ENCODE peak calls at places on chromosome 6, in eight cellular contexts. S is A549, W is transverse colon, F is uterus, V is breast epithelium, P is HCT116, G is adrenal gland, E is upper lobe of left lung. T is an unnamed sample.

GRCh38 chr6:162058281-162058875 is 669.2 kb downstream of the PRKN start:
- DNase-seq in S (peak), W (no peak), F (no peak), V (peak), P (peak), G (no peak), E (no peak), T (no peak)

GRCh38 chr6:159929819-159930218 is 39.0 kb downstream of the MAS1 start:
- DNase-seq in S (no peak), W (peak), F (no peak), V (no peak), P (no peak), G (no peak), E (no peak), T (no peak)

GRCh38 chr6:15358579-15359327 is 112.9 kb downstream of the JARID2 start:
- DNase-seq in S (no peak), W (no peak), F (no peak), V (no peak), P (no peak), G (no peak), E (no peak), T (no peak)

GRCh38 chr6:170288091-170288631 is 2.7 kb downstream of the DLL1 start:
- DNase-seq in S (no peak), W (no peak), F (no peak), V (no peak), P (no peak), G (no peak), E (no peak), T (no peak)

GRCh38 chr6:74768120-74768519 is 437.7 kb downstream of the COL12A1 start:
- DNase-seq in S (no peak), W (no peak), F (no peak), V (no peak), P (no peak), G (no peak), E (no peak), T (no peak)

GRCh38 chr6:128641701-128642100 is 121.3 kb upstream of the PTPRK start:
- DNase-seq in S (no peak), W (no peak), F (no peak), V (no peak), P (no peak), G (no peak), E (no peak), T (no peak)

GRCh38 chr6:135637701-135638100 is 140.2 kb upstream of the AHI1 start:
- DNase-seq in S (no peak), W (no peak), F (no peak), V (no peak), P (no peak), G (no peak), E (no peak), T (no peak)

GRCh38 chr6:8029243-8029870 is 34.8 kb downstream of the BLOC1S5 start:
- DNase-seq in S (peak), W (no peak), F (no peak), V (no peak), P (no peak), G (no peak), E (no peak), T (no peak)

GRCh38 chr6:88184921-88185320 is 18.8 kb upstream of the CNR1 start:
- DNase-seq in S (no peak), W (no peak), F (no peak), V (no peak), P (no peak), G (no peak), E (no peak), T (no peak)

GRCh38 chr6:159985296-159985940 is 16.5 kb downstream of the IGF2R start:
- DNase-seq in S (no peak), W (no peak), F (no peak), V (no peak), P (no peak), G (no peak), E (no peak), T (no peak)

GRCh38 chr6:16058188-16058780 is 70.6 kb upstream of the MYLIP start:
- DNase-seq in S (no peak), W (no peak), F (peak), V (no peak), P (no peak), G (peak), E (no peak), T (no peak)

GRCh38 chr6:17298257-17298656 is 17.1 kb downstream of the RBM24 start:
- DNase-seq in S (no peak), W (no peak), F (no peak), V (no peak), P (no peak), G (no peak), E (no peak), T (no peak)

GRCh38 chr6:20438462-20439070 is 36.9 kb downstream of the E2F3 start:
- DNase-seq in S (no peak), W (no peak), F (no peak), V (no peak), P (no peak), G (no peak), E (no peak), T (no peak)

GRCh38 chr6:127554435-127555006 is 22.5 kb upstream of the C6orf58 start:
- DNase-seq in S (peak), W (no peak), F (no peak), V (no peak), P (peak), G (no peak), E (no peak), T (no peak)

GRCh38 chr6:4805553-4806307 is 29.5 kb downstream of the CDYL start:
- DNase-seq in S (peak), W (peak), F (peak), V (no peak), P (peak), G (peak), E (peak), T (no peak)

GRCh38 chr6:162621246-162621645 is 106.3 kb downstream of the PRKN start:
- DNase-seq in S (no peak), W (no peak), F (peak), V (no peak), P (peak), G (peak), E (no peak), T (no peak)

GRCh38 chr6:165939601-165940290 is 227.9 kb downstream of the TBXT start:
- DNase-seq in S (no peak), W (no peak), F (no peak), V (no peak), P (no peak), G (no peak), E (no peak), T (no peak)

GRCh38 chr6:25112207-25112874 is 166.8 kb upstream of the CARMIL1 start:
- DNase-seq in S (no peak), W (peak), F (no peak), V (no peak), P (no peak), G (no peak), E (no peak), T (no peak)

GRCh38 chr6:41161380-41161779 is 1.5 kb downstream of the TREM2 start:
- DNase-seq in S (no peak), W (no peak), F (no peak), V (no peak), P (no peak), G (no peak), E (peak), T (no peak)

GRCh38 chr6:150881911-150882481 is 16.5 kb downstream of the MTHFD1L start:
- DNase-seq in S (peak), W (no peak), F (peak), V (peak), P (no peak), G (peak), E (no peak), T (no peak)

GRCh38 chr6:111850288-111850937 is 22.8 kb downstream of the FYN start:
- DNase-seq in S (no peak), W (no peak), F (no peak), V (no peak), P (no peak), G (no peak), E (peak), T (no peak)

GRCh38 chr6:14053776-14054175 is 63.8 kb upstream of the CD83 start:
- DNase-seq in S (no peak), W (no peak), F (no peak), V (no peak), P (no peak), G (no peak), E (no peak), T (no peak)

GRCh38 chr6:32968093-32968769 is at the start of gene BRD2:
- DNase-seq in S (peak), W (peak), F (peak), V (peak), P (peak), G (peak), E (peak), T (peak)

GRCh38 chr6:32967151-32968091 is 973 bp upstream of the BRD2 start:
- DNase-seq in S (peak), W (peak), F (no peak), V (no peak), P (peak), G (peak), E (no peak), T (no peak)

GRCh38 chr6:32970413-32971244 is 2.2 kb downstream of the BRD2 start:
- DNase-seq in S (peak), W (peak), F (peak), V (peak), P (peak), G (peak), E (peak), T (peak)

GRCh38 chr6:32969685-32970412 is 1.5 kb downstream of the BRD2 start:
- DNase-seq in S (peak), W (peak), F (peak), V (peak), P (peak), G (peak), E (peak), T (no peak)

GRCh38 chr6:32968770-32969684 is 633 bp downstream of the BRD2 start:
- DNase-seq in S (peak), W (peak), F (peak), V (peak), P (peak), G (peak), E (peak), T (peak)
- TF ChIP-seq POLR2A in S (peak), W (peak), F (no peak), V (no peak), P (peak), G (no peak), E (peak), T (peak)

GRCh38 chr6:93678841-93679454 is 259.6 kb upstream of the EPHA7 start:
- DNase-seq in S (no peak), W (no peak), F (no peak), V (no peak), P (no peak), G (no peak), E (no peak), T (no peak)

GRCh38 chr6:93675856-93676255 is 256.5 kb upstream of the EPHA7 start:
- DNase-seq in S (no peak), W (no peak), F (no peak), V (no peak), P (no peak), G (no peak), E (no peak), T (no peak)

GRCh38 chr6:93676506-93676905 is 257.1 kb upstream of the EPHA7 start:
- DNase-seq in S (no peak), W (no peak), F (no peak), V (no peak), P (no peak), G (no peak), E (no peak), T (no peak)

GRCh38 chr6:93679836-93680235 is 260.5 kb upstream of the EPHA7 start:
- DNase-seq in S (no peak), W (no peak), F (no peak), V (no peak), P (no peak), G (no peak), E (no peak), T (no peak)

GRCh38 chr6:93677297-93677965 is 258.1 kb upstream of the EPHA7 start:
- DNase-seq in S (no peak), W (no peak), F (no peak), V (no peak), P (no peak), G (no peak), E (no peak), T (no peak)
- TF ChIP-seq POLR2A in S (no peak), W (no peak), F (no peak), V (no peak), P (no peak), G (no peak), E (no peak), T (no peak)

DNA sequence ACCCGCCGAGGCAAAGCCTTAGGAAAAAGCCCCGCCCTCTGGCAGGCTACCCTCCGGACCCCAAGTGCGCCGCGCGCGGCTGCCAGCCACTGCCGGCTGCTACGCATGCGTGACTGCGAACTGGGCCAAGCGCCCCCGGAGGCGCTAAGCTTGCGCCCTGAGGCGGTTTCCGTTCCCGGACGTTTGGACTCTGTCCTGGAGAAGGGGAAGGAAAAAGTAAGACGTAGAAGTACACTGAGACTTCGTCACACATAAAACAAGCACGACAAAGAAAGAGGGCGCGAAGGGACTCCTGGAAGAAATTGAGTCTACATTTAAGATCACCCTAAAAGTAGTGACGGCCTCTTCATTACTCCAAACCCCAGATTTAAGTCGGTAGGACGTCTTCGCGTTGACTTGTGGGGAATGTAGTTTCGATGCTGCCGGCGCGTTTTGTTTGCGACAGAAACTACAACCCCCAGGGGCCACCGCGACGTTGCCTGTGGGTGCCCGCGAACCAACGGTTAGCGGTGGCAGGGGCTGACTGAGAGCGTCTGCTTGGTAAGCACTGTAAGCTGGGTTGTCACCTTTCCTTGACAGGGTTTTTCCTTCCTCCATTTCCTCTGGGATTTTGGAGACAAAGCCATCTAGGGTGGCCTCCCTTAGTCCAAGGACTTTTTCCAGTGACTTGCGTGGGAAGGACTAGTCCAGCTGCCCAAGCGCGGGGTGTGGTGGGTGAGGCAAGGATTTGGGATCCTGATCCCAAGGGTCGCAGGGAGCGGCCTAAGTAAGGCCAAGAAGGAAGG is at the start of gene CEP57L1:
- DNase-seq in S (peak), W (peak), F (peak), V (peak), P (peak), G (peak), E (peak), T (peak)
- TF ChIP-seq POLR2A in S (peak), W (peak), F (peak), V (peak), P (peak), G (peak), E (peak), T (peak)

DNA sequence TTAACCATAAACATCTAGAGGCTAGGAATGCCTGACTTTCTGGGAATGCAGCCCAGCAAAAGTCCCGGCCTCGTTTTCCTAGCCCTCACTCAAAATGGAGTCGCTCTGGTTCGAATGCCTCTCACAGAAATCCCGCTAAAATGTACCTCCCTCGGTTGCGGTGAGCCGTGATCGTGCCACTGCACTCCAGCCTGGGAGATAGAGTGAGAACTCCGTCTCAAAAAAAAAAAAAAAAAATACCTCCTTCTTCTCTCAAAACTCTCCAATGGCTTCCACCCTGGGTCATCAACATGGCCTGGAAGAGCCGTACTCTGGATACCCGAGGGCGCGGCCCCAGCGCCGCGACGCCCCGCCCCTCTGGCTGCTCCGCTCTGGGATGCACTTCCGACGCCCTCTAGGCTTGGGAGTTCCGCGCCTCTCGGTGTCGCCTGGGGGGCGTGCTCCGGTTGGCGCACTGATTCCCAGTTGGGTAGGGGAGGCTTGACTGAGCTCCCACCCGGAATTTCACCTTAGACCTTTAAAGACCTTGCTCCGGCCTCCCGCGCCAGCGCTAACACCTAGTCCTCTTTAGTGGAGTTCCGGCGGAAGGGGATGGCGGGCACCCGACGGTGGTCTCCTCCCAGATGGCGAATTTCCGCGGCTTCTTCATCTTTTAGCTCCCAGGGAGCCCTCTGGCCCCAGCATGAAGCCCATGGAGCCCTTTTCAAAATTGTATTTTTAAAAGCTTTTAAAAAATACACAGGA is 12.3 kb downstream of the HMGN4 start:
- DNase-seq in S (peak), W (peak), F (no peak), V (no peak), P (no peak), G (no peak), E (peak), T (no peak)
- TF ChIP-seq POLR2A in S (peak), W (no peak), F (no peak), V (no peak), P (no peak), G (no peak), E (no peak), T (no peak)

GRCh38 chr6:36195471-36196048 is 984 bp upstream of the BRPF3 start:
- DNase-seq in S (no peak), W (no peak), F (no peak), V (no peak), P (no peak), G (no peak), E (no peak), T (no peak)

GRCh38 chr6:36198986-36199385 is 2.4 kb downstream of the BRPF3 start:
- DNase-seq in S (no peak), W (no peak), F (no peak), V (no peak), P (no peak), G (no peak), E (no peak), T (no peak)

GRCh38 chr6:36196880-36197548 is 470 bp downstream of the BRPF3 start:
- DNase-seq in S (peak), W (peak), F (peak), V (peak), P (peak), G (peak), E (peak), T (peak)

GRCh38 chr6:36197739-36198221 is 1.2 kb downstream of the BRPF3 start:
- DNase-seq in S (no peak), W (no peak), F (peak), V (peak), P (no peak), G (no peak), E (peak), T (no peak)

GRCh38 chr6:36196049-36196879 is at the start of gene BRPF3:
- DNase-seq in S (peak), W (peak), F (peak), V (peak), P (no peak), G (peak), E (peak), T (peak)
- TF ChIP-seq POLR2A in S (no peak), W (peak), F (no peak), V (peak), P (peak), G (peak), E (no peak), T (no peak)

GRCh38 chr6:51024126-51024525 is 205.5 kb downstream of the TFAP2B start:
- DNase-seq in S (no peak), W (no peak), F (no peak), V (no peak), P (no peak), G (no peak), E (no peak), T (no peak)
- TF ChIP-seq POLR2A in S (no peak), W (no peak), F (no peak), V (no peak), P (no peak), G (no peak), E (no peak), T (no peak)

DNA sequence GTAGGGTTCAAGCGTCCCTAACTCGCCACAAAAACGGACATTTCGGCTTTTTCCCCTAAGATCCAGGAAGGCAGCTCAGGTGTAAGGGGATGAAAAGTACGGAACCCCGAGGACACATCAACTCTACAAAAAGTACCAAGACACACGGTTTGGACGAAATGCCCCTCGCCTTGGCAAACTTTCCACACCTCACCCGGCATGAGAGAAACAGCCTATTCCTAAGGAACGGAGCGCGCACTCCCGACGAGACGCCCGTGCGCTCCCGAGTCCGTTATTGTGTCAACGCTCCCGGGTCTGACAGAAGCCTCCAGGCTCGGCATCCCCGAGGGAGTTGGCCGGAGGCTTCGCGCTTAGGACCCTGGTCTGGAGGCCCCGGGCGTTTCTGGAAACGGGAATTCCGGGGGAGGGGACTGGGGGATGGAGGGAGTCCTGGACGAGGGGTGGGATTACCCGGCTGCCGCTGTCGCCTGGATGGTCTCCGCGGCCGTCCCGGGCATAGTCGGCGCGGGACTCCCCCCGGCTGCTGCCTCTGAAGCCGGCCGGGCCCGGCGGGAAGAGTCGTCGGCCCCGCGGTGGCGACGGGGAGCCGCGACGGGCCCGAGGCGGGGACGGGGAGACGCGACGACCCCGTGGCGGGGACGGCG is 808 bp downstream of the ZNF318 start:
- DNase-seq in S (peak), W (peak), F (peak), V (no peak), P (no peak), G (peak), E (no peak), T (no peak)
- TF ChIP-seq POLR2A in S (no peak), W (no peak), F (no peak), V (no peak), P (no peak), G (no peak), E (no peak), T (no peak)

T was measured in GM12891.